ENCODE peak calls at places on chromosomes 7 and 10, in five cellular contexts. F is IMR-90, U is mammary epithelial cell, L is heart right ventricle, X is body of pancreas. Z is an unnamed sample.
A peak's percentile ranks its signal among the peaks of the same experiment; 100 is the strongest.

GRCh38 chr7:19852192-19852591 is 78.8 kb upstream of the TMEM196 start:
- DNase-seq in X (no peak), F (no peak), U (no peak), L (no peak), Z (no peak)

GRCh38 chr10:125029584-125030242 is 87.8 kb downstream of the ZRANB1 start:
- DNase-seq in F (peak; percentile 84), X (peak; percentile 63), U (peak; percentile 9), L (no peak), Z (peak; percentile 22)

GRCh38 chr10:44925224-44925623 is 14.1 kb downstream of the TMEM72 start:
- DNase-seq in U (no peak), L (no peak), X (no peak), F (peak; percentile 6), Z (no peak)

GRCh38 chr7:86815556-86815955 is 171.8 kb downstream of the GRM3 start:
- DNase-seq in U (no peak), X (no peak), L (no peak), F (no peak), Z (no peak)

GRCh38 chr7:46317256-46317655 is 396.2 kb upstream of the IGFBP3 start:
- DNase-seq in X (no peak), U (no peak), F (peak; percentile 46), L (no peak), Z (no peak)

GRCh38 chr7:101833799-101834198 is 16.4 kb downstream of the CUX1 start:
- DNase-seq in L (no peak), X (no peak), F (no peak), U (no peak), Z (no peak)

GRCh38 chr7:4077980-4078379 is 604.1 kb upstream of the FOXK1 start:
- DNase-seq in L (no peak), X (no peak), U (no peak), F (no peak), Z (no peak)

GRCh38 chr10:48507933-48508830 is 96.7 kb downstream of the ARHGAP22 start:
- DNase-seq in X (no peak), L (peak; percentile 37), F (no peak), U (no peak), Z (peak; percentile 74)

GRCh38 chr7:10912077-10912476 is 61.6 kb upstream of the PHF14 start:
- DNase-seq in L (no peak), X (no peak), F (no peak), U (no peak), Z (no peak)

GRCh38 chr7:66303454-66304160 is 98.5 kb downstream of the TPST1 start:
- DNase-seq in U (no peak), F (no peak), L (no peak), X (peak; percentile 47), Z (no peak)

GRCh38 chr7:80204919-80205318 is 70.3 kb downstream of the GNAI1 start:
- DNase-seq in L (no peak), X (no peak), F (no peak), U (no peak), Z (no peak)

GRCh38 chr10:101612086-101612485 is 24.0 kb downstream of the DPCD start:
- DNase-seq in F (no peak), X (no peak), U (no peak), L (no peak), Z (no peak)

GRCh38 chr10:98242823-98243222 is 25.2 kb downstream of the LOXL4 start:
- DNase-seq in F (peak; percentile 56), L (no peak), U (no peak), X (no peak), Z (no peak)

GRCh38 chr10:101766753-101767599 is 8.9 kb downstream of the FGF8 start:
- DNase-seq in L (no peak), X (no peak), F (no peak), U (no peak), Z (no peak)

GRCh38 chr10:68594405-68594804 is 34.3 kb downstream of the TET1 start:
- DNase-seq in F (peak; percentile 67), X (no peak), L (peak; percentile 39), U (peak; percentile 75), Z (peak; percentile 16)

GRCh38 chr10:63633677-63634487 is 112.7 kb downstream of the REEP3 start:
- DNase-seq in F (peak; percentile 52), L (no peak), X (no peak), U (peak; percentile 46), Z (no peak)

DNA sequence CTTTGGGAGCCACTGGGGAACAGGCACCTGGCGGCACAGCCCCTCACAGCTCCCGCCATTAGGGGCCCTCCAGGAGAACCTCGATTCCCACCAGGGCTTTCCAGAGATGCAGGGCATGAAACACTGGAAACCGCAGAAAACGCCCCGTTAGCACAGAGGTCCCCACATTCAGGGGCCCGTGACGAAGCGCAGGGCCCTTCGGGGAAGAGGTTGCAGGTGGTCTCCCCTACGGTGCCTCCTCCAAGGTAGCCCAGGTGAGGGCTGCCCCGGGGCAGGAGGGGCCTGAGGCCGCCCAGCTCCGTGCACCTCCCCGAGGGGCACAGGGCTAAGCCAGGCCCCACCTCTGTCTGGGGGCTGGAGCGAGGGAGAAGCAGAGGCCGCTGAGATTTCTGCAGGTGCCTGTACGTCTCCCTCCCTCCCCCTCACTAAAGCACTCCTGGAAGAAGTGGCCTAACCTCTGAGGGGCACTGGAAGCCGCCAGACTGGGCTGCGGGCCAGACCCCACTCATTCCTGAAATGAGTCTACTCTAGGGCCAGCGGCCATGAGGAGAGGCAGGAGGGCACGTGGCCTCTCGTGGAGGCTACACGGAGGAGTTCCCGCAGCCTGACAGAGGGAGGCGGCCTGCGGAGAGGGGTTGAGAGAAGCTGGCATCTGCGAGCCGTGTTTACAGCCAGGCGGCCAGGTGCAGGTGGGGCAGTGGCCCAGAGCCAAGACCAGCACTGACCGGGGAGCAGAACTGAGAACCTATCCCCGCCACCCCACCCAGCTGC is 6.9 kb downstream of the PDGFA start:
- DNase-seq in X (peak; percentile 85), F (no peak), L (no peak), U (peak; percentile 71), Z (peak; percentile 78)
- H3K27ac ChIP-seq in X (no peak overlapping the region), F (no peak overlapping the region), L (no peak overlapping the region), U (peak overlapping the region; percentile 44), Z (no peak overlapping the region)

DNA sequence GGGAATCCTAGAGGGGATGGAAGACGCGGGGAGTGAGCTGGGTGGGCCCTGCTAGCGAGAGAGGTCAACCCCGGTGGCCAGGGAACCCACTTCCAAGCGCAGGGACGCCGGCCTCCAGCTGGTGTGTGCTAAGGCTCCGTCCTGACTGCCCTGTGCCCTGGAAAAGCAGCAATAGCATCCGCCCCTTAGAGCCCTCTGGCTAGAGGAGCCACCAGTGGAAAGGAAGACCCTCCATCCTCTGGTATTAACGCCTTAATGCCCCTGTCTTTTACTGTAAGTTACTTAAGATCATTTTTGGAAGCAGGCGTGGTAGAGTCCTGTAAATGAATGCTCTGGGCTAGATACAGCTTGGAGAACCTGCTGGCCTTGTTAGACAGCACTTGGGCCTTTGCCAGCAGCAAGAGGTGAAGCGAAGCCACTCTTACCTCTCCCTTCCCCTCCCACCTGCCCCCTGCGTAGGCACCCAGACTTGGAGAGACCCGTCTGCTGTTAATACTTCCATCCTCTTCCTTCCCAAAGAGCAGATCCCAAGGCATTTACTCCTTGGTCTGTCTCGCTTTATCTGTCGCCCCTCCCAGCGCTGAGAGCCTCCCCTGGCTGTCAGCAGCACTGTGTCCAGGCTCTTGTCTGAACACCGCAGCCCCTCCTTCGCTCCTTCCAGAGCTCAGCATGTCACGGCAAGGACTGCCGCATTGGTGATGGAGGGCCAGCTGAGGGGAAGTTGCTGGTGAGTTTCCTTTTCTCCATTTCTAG is 4.6 kb downstream of the REPIN1 start:
- DNase-seq in F (no peak), L (no peak), X (peak; percentile 50), U (no peak), Z (no peak)
- H3K4me3 ChIP-seq in F (no peak overlapping the region), L (no peak overlapping the region), X (no peak overlapping the region), U (no peak overlapping the region), Z (no peak overlapping the region)

DNA sequence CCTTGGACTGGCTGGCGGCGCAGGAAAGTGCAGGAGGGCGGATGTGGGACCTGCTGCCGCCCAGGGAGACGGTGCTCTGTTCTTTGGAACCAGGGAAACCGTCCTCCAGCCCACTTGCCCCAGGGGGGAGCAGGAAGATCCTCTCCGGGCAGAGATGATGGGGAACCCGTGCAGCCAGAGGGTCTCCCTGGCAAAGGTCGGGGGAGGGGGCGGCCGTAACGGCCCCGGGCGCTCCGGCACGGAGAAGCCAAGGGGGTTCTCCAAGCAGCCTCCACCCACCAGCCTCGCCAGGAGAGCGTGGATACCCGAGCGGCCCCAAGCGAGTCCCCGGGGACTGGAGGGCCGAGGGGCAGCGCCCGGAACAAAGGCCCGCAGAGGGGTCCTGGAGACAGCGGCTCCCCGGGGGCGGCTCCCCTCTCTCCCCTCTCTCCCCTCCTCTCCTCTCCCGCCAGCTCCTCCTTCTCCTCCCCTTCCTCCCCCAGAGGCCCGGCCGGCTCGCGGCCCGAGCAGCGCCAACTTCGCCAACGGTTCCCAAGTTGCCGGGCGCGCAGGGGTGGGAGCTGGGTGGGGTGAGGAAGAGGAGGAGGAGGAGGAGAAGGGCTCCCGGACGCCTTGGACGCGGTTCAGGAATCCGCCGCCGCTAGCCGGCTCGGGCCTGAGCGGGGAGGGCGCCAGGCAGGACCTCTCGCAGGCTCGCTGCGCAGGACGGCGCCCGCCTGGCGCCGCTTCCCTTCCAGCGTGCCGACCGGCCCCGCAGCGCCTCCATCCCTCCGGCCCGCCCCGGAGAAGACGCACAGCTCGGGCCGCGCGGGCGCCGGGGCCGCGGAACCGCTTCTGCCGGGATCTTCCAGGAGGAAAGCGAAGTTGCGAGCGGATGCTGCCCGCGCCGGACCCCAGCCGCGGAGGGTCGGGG is at the start of gene CHST3:
- DNase-seq in F (peak; percentile 56), X (peak; percentile 37), U (peak; percentile 54), L (peak; percentile 85), Z (peak; percentile 94)
- H3K27ac ChIP-seq in F (peak within 1 kb of the TSS; percentile 74), X (peak within 1 kb of the TSS; percentile 42), U (peak within 1 kb of the TSS; percentile 91), L (peak within 1 kb of the TSS; percentile 99), Z (peak within 1 kb of the TSS; percentile 90)

DNA sequence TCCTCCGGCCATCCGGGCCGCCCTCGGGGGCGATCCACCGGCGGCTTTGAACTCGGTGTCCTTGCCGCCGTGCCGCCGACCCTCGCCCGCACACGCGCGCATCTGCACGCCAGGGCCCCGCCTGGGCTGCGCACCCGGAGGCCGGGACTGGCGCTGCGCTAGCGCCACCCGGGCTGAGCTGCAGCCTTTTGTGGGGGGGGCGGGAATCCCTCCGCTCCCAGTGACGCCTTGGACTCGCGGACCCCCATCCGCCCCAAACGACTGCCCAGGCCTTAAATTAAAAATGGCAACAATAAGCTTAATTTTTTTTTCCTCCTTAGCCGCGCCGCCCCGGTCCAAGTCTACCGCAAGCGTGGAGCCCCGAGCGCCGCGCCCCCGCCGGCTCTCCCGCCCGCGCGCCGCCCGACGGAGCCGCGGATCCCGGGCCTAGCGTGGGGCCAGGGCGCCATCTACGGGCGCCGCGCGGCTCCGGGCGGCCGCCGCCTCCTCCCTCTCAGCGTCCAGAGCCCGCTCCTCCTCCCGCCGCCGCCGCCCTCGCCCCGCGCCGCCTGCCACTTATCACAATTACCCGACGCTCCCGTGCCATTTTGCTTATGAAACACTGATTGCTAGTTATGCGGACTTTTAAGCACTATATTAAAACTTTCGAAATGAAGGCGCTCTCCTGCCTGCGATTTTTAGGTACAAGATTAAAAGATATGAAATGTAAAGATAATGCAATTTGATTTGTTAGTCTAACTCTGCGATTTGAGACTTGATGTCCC is 7.5 kb upstream of the EBF3 start:
- DNase-seq in L (no peak), U (no peak), F (peak; percentile 22), X (peak; percentile 58), Z (peak; percentile 86)
- H3K4me3 ChIP-seq in L (peak overlapping the region; percentile 58), U (no peak overlapping the region), F (peak overlapping the region; percentile 26), X (no peak overlapping the region), Z (peak overlapping the region; percentile 62)

GRCh38 chr7:13933106-13933505 is 56.4 kb downstream of the ETV1 start:
- DNase-seq in U (no peak), F (peak; percentile 31), X (no peak), L (no peak), Z (no peak)

GRCh38 chr7:13932131-13932530 is 57.3 kb downstream of the ETV1 start:
- DNase-seq in F (no peak), L (no peak), X (no peak), U (no peak), Z (no peak)

GRCh38 chr7:13933536-13933935 is 55.9 kb downstream of the ETV1 start:
- DNase-seq in U (no peak), L (no peak), X (no peak), F (no peak), Z (no peak)
- H3K27ac ChIP-seq in U (no peak overlapping the region), L (peak overlapping the region; percentile 9), X (no peak overlapping the region), F (no peak overlapping the region), Z (no peak overlapping the region)

Z was measured in right cardiac atrium.